ENCODE peak calls at places on chromosomes 7 and 10, in seven cellular contexts. T is transverse colon; U is NT2/D1; Z is hepatocyte; M is pancreas; X is CD4-positive, alpha-beta memory T cell; H is lower lobe of right lung. Q is an unnamed sample.

GRCh38 chr10:49550563-49550962 is 11.6 kb upstream of the ERCC6 start:
- DNase-seq in T (no peak), U (no peak), Z (no peak), M (no peak), X (no peak), H (no peak), Q (no peak)

GRCh38 chr7:123343611-123344010 is 143.8 kb upstream of the SLC13A1 start:
- DNase-seq in T (no peak), U (no peak), Z (no peak), M (no peak), X (no peak), H (no peak), Q (no peak)

GRCh38 chr10:29144126-29144525 is 144.7 kb upstream of the LYZL1 start:
- DNase-seq in T (no peak), U (no peak), Z (no peak), M (no peak), X (no peak), H (no peak), Q (no peak)

GRCh38 chr7:82362129-82362528 is 81.4 kb downstream of the CACNA2D1 start:
- DNase-seq in T (no peak), U (no peak), Z (no peak), M (no peak), X (no peak), H (no peak), Q (no peak)

GRCh38 chr10:114367676-114368391 is 36.5 kb downstream of the AFAP1L2 start:
- DNase-seq in T (no peak), U (no peak), Z (peak), M (no peak), X (no peak), H (no peak), Q (no peak)

GRCh38 chr10:3866347-3866746 is 81.3 kb upstream of the KLF6 start:
- DNase-seq in T (no peak), U (no peak), Z (no peak), M (no peak), X (no peak), H (no peak), Q (no peak)

GRCh38 chr10:118615888-118616287 is 20.4 kb upstream of the PRLHR start:
- DNase-seq in T (no peak), U (no peak), Z (no peak), M (no peak), X (no peak), H (no peak), Q (no peak)

GRCh38 chr10:132994371-132994796 is 52.0 kb upstream of the CFAP46 start:
- DNase-seq in T (no peak), U (no peak), Z (no peak), M (no peak), X (no peak), H (peak), Q (no peak)

GRCh38 chr10:127375423-127375822 is 173.7 kb upstream of the NPS start:
- DNase-seq in T (no peak), U (no peak), Z (no peak), M (no peak), X (no peak), H (no peak), Q (no peak)

GRCh38 chr10:124680675-124681074 is 63.5 kb downstream of the FAM53B start:
- DNase-seq in T (peak), U (no peak), Z (no peak), M (no peak), X (no peak), H (peak), Q (no peak)

GRCh38 chr10:34231441-34232180 is 583.5 kb downstream of the PARD3 start:
- DNase-seq in T (no peak), U (no peak), Z (peak), M (no peak), X (no peak), H (no peak), Q (no peak)

GRCh38 chr10:59709472-59710125 is at the start of gene SLC16A9:
- DNase-seq in T (peak), U (no peak), Z (peak), M (peak), X (no peak), H (peak), Q (peak)

GRCh38 chr10:119652361-119652760 is 1.2 kb downstream of the BAG3 start:
- DNase-seq in T (no peak), U (no peak), Z (peak), M (no peak), X (peak), H (no peak), Q (peak)
- H3K4me3 ChIP-seq in T (peak), U (peak), Z (peak), M (peak), X (peak), H (peak), Q (peak)

GRCh38 chr10:26468691-26469090 is 30.6 kb downstream of the APBB1IP start:
- DNase-seq in T (peak), U (no peak), Z (no peak), M (no peak), X (peak), H (no peak), Q (no peak)
- H3K4me3 ChIP-seq in T (no peak), U (no peak), Z (no peak), M (no peak), X (peak), H (no peak), Q (no peak)

DNA sequence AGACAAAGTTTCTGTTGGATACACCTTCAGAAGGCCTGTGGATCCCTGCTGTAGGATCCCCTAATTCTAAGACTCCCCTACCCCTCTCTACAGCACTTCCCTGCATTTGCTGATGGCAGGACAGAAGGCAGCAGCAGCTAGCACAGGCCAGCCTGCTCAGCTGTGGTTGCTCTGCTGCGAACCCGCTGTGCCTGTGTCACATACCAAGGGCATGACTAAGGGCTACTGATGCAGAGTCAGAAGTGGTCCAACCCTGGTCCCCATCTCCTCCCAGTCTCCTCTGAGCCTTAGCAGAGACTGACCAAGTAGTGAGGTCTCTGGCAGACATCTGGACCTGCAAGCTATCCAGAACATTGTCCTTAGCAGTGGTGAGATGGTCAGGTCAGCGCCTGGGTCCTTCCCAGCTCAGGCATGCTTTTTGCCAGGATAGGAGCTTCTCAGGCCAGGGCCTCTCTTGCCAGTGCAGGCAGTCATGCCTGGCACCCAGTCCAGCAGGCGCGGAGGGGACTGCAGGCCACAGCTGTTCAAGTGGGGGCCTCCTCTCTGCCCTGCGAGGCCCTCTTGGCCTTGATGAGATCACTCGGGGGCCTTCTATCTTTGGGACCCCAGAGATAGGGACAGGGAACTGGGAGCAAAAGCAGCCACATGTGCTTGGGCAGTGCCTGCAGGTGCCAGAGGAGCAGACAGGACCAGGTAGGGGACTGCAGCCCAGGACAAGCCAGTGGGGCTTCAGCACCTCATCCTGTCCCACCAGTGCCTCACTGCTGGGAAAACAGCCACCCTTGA is 146.4 kb downstream of the ZNF248 start:
- DNase-seq in T (no peak), U (no peak), Z (no peak), M (no peak), X (no peak), H (no peak), Q (no peak)
- H3K4me3 ChIP-seq in T (no peak), U (no peak), Z (no peak), M (no peak), X (no peak), H (no peak), Q (no peak)

GRCh38 chr7:159026271-159027047 is 118.2 kb downstream of the VIPR2 start:
- DNase-seq in T (peak), U (no peak), Z (peak), M (peak), X (no peak), H (no peak), Q (no peak)
- H3K4me3 ChIP-seq in T (no peak), U (no peak), Z (no peak), M (no peak), X (no peak), H (no peak), Q (no peak)

GRCh38 chr10:5643356-5643755 is 23.0 kb downstream of the ASB13 start:
- DNase-seq in T (no peak), U (no peak), Z (peak), M (no peak), X (no peak), H (no peak), Q (no peak)

GRCh38 chr10:5647507-5648240 is 18.7 kb downstream of the ASB13 start:
- DNase-seq in T (no peak), U (no peak), Z (no peak), M (no peak), X (no peak), H (no peak), Q (no peak)

GRCh38 chr10:5644930-5645329 is 21.5 kb downstream of the ASB13 start:
- DNase-seq in T (no peak), U (no peak), Z (no peak), M (peak), X (no peak), H (peak), Q (no peak)

GRCh38 chr10:5645944-5646617 is 20.3 kb downstream of the ASB13 start:
- DNase-seq in T (no peak), U (no peak), Z (peak), M (no peak), X (no peak), H (no peak), Q (no peak)

GRCh38 chr10:5645375-5645774 is 21.0 kb downstream of the ASB13 start:
- DNase-seq in T (peak), U (no peak), Z (peak), M (peak), X (no peak), H (no peak), Q (no peak)
- H3K4me3 ChIP-seq in T (no peak), U (no peak), Z (no peak), M (no peak), X (no peak), H (no peak), Q (no peak)

GRCh38 chr10:88999629-89000028 is 9.0 kb downstream of the FAS start:
- DNase-seq in T (no peak), U (no peak), Z (no peak), M (no peak), X (no peak), H (no peak), Q (no peak)

GRCh38 chr10:89002234-89002978 is 11.8 kb downstream of the FAS start:
- DNase-seq in T (no peak), U (no peak), Z (no peak), M (no peak), X (no peak), H (no peak), Q (no peak)

GRCh38 chr10:89001428-89002072 is 11.0 kb downstream of the FAS start:
- DNase-seq in T (no peak), U (no peak), Z (no peak), M (no peak), X (no peak), H (no peak), Q (no peak)

GRCh38 chr10:89003344-89003743 is 12.7 kb downstream of the FAS start:
- DNase-seq in T (no peak), U (no peak), Z (no peak), M (no peak), X (no peak), H (no peak), Q (no peak)

GRCh38 chr10:89001024-89001423 is 10.4 kb downstream of the FAS start:
- DNase-seq in T (no peak), U (no peak), Z (no peak), M (no peak), X (peak), H (no peak), Q (no peak)
- H3K4me3 ChIP-seq in T (no peak), U (no peak), Z (no peak), M (no peak), X (peak), H (peak), Q (no peak)

GRCh38 chr7:74457007-74457406 is 3.3 kb downstream of the GTF2IRD1 start:
- DNase-seq in T (no peak), U (no peak), Z (peak), M (no peak), X (no peak), H (no peak), Q (no peak)

GRCh38 chr7:74454948-74455804 is 1.5 kb downstream of the GTF2IRD1 start:
- DNase-seq in T (peak), U (no peak), Z (peak), M (peak), X (no peak), H (no peak), Q (no peak)

GRCh38 chr7:74454059-74454947 is 597 bp downstream of the GTF2IRD1 start:
- DNase-seq in T (no peak), U (no peak), Z (peak), M (peak), X (no peak), H (no peak), Q (no peak)

GRCh38 chr7:74453321-74454011 is at the start of gene GTF2IRD1:
- DNase-seq in T (peak), U (peak), Z (peak), M (peak), X (peak), H (peak), Q (peak)

DNA sequence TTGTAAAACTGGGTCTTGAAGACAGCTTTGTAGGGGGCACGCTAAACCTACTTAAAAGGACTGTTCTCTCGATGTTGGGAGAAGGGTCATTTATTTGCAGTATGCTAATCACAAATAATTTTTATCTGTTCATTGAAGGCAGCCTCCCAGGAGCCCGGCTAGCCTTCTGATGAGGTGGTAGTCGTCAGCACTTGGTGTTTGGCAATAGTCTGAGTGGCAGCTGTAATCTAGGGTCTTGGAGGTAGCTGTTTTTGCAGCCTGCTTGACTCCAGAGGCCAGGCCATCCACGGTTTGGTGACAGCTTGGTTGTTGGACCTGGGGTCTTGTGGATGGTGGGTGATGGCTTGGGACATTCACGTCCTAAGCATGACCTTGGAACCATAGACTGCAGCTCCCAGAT is 2.2 kb downstream of the GTF2IRD1 start:
- DNase-seq in T (no peak), U (no peak), Z (peak), M (no peak), X (no peak), H (no peak), Q (no peak)
- H3K4me3 ChIP-seq in T (no peak), U (no peak), Z (no peak), M (no peak), X (no peak), H (no peak), Q (no peak)

GRCh38 chr10:13337827-13338196 is 10.3 kb downstream of the SEPHS1 start:
- DNase-seq in T (peak), U (no peak), Z (no peak), M (no peak), X (no peak), H (no peak), Q (no peak)

GRCh38 chr10:13338337-13339128 is 9.6 kb downstream of the SEPHS1 start:
- DNase-seq in T (peak), U (no peak), Z (peak), M (no peak), X (no peak), H (no peak), Q (peak)

GRCh38 chr10:13340068-13340467 is 8.0 kb downstream of the SEPHS1 start:
- DNase-seq in T (no peak), U (no peak), Z (no peak), M (no peak), X (no peak), H (no peak), Q (no peak)

GRCh38 chr10:13337128-13337826 is 10.8 kb downstream of the SEPHS1 start:
- DNase-seq in T (no peak), U (no peak), Z (no peak), M (no peak), X (no peak), H (no peak), Q (no peak)

DNA sequence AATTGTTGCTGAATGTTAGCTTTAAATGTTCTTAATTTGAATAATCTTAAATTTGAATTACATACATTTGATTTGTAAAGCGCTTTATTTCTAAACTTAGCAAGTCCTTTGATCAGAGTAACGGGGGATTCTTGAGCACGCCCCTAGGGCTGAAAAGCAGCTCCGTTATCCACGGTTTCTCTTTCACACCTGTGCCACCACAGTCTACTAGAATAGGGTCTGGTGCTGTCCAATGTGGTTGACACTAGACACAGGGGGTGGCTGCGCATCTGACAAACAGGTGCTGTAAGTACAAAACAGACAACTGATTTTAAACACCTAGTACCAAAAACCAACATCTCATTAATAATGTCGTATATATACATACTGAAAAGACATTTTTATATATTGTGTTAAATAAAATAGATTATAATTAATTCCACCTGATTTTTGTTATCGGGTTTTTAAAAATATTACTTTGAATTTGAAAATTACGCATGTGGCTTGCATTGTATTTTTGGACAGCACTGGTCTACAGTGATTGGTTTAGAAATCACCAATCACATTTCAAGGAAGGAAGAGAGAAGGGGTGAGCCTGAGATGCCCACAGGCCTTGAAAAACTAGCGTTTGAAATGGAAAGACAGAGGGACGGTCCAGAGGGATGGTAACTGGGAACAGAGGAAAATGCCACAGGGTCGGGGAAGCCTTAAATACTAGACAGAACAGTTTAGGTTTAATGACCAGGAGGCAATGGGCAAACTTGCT is 7.3 kb downstream of the SEPHS1 start:
- DNase-seq in T (peak), U (no peak), Z (no peak), M (no peak), X (peak), H (no peak), Q (no peak)
- H3K4me3 ChIP-seq in T (no peak), U (no peak), Z (no peak), M (no peak), X (no peak), H (no peak), Q (no peak)

GRCh38 chr7:2803342-2803692 is 40.8 kb downstream of the GNA12 start:
- DNase-seq in T (no peak), U (no peak), Z (no peak), M (no peak), X (no peak), H (no peak), Q (no peak)
- H3K4me3 ChIP-seq in T (no peak), U (no peak), Z (no peak), M (no peak), X (no peak), H (peak), Q (no peak)